ENCODE peak calls at places on chromosomes 1 and 21, in seven cellular contexts. One of them, this sample, is unnamed.

GRCh38 chr1:205494119-205494518 is 10.3 kb upstream of the CDK18 start:
- DNase-seq in nephron progenitor cell: no peak
- DNase-seq in MM.1S: no peak
- DNase-seq in choroid plexus epithelial cell: no peak
- DNase-seq in cardiac muscle cell: no peak
- DNase-seq in right lobe of liver: no peak
- DNase-seq in body of pancreas: no peak
- DNase-seq in this sample: no peak

GRCh38 chr1:54927475-54928240 is 40.7 kb upstream of the DHCR24 start:
- DNase-seq in nephron progenitor cell: no peak
- DNase-seq in MM.1S: no peak
- DNase-seq in choroid plexus epithelial cell: peak
- DNase-seq in cardiac muscle cell: peak
- DNase-seq in right lobe of liver: no peak
- DNase-seq in body of pancreas: peak
- DNase-seq in this sample: no peak

GRCh38 chr21:45504516-45505415 is 37.5 kb downstream of the SLC19A1 start:
- DNase-seq in nephron progenitor cell: peak
- DNase-seq in MM.1S: no peak
- DNase-seq in choroid plexus epithelial cell: no peak
- DNase-seq in cardiac muscle cell: no peak
- DNase-seq in right lobe of liver: peak
- DNase-seq in body of pancreas: peak
- DNase-seq in this sample: no peak

GRCh38 chr1:6867688-6868370 is 82.6 kb downstream of the CAMTA1 start:
- DNase-seq in nephron progenitor cell: no peak
- DNase-seq in MM.1S: no peak
- DNase-seq in choroid plexus epithelial cell: no peak
- DNase-seq in cardiac muscle cell: no peak
- DNase-seq in right lobe of liver: no peak
- DNase-seq in body of pancreas: no peak
- DNase-seq in this sample: no peak

GRCh38 chr1:37096523-37096922 is 62.2 kb upstream of the GRIK3 start:
- DNase-seq in nephron progenitor cell: no peak
- DNase-seq in MM.1S: no peak
- DNase-seq in choroid plexus epithelial cell: no peak
- DNase-seq in cardiac muscle cell: no peak
- DNase-seq in right lobe of liver: no peak
- DNase-seq in body of pancreas: no peak
- DNase-seq in this sample: no peak

GRCh38 chr1:64539808-64540207 is 69.9 kb downstream of the CACHD1 start:
- DNase-seq in nephron progenitor cell: no peak
- DNase-seq in MM.1S: no peak
- DNase-seq in choroid plexus epithelial cell: peak
- DNase-seq in cardiac muscle cell: peak
- DNase-seq in right lobe of liver: peak
- DNase-seq in body of pancreas: peak
- DNase-seq in this sample: no peak

GRCh38 chr21:43193088-43193650 is 24.4 kb downstream of the CRYAA start:
- DNase-seq in nephron progenitor cell: no peak
- DNase-seq in MM.1S: no peak
- DNase-seq in choroid plexus epithelial cell: no peak
- DNase-seq in cardiac muscle cell: no peak
- DNase-seq in right lobe of liver: no peak
- DNase-seq in body of pancreas: no peak
- DNase-seq in this sample: no peak

GRCh38 chr21:44696572-44696971 is 400 bp upstream of the KRTAP10-12 start:
- DNase-seq in nephron progenitor cell: no peak
- DNase-seq in MM.1S: no peak
- DNase-seq in choroid plexus epithelial cell: no peak
- DNase-seq in cardiac muscle cell: no peak
- DNase-seq in right lobe of liver: peak
- DNase-seq in body of pancreas: no peak
- DNase-seq in this sample: no peak

GRCh38 chr1:2966435-2966834 is 54.8 kb upstream of the ACTRT2 start:
- DNase-seq in nephron progenitor cell: no peak
- DNase-seq in MM.1S: no peak
- DNase-seq in choroid plexus epithelial cell: no peak
- DNase-seq in cardiac muscle cell: no peak
- DNase-seq in right lobe of liver: peak
- DNase-seq in body of pancreas: peak
- DNase-seq in this sample: no peak

GRCh38 chr1:155200920-155201319 is 6.8 kb downstream of the THBS3 start:
- DNase-seq in nephron progenitor cell: no peak
- DNase-seq in MM.1S: no peak
- DNase-seq in choroid plexus epithelial cell: no peak
- DNase-seq in cardiac muscle cell: no peak
- DNase-seq in right lobe of liver: no peak
- DNase-seq in body of pancreas: no peak
- DNase-seq in this sample: no peak

GRCh38 chr1:159921251-159921650 is 4.1 kb downstream of the TAGLN2 start:
- DNase-seq in nephron progenitor cell: no peak
- DNase-seq in MM.1S: peak
- DNase-seq in choroid plexus epithelial cell: no peak
- DNase-seq in cardiac muscle cell: no peak
- DNase-seq in right lobe of liver: no peak
- DNase-seq in body of pancreas: no peak
- DNase-seq in this sample: no peak

GRCh38 chr1:109788695-109789521 is 25.2 kb upstream of the EPS8L3 start:
- DNase-seq in nephron progenitor cell: no peak
- DNase-seq in MM.1S: no peak
- DNase-seq in choroid plexus epithelial cell: peak
- DNase-seq in cardiac muscle cell: no peak
- DNase-seq in right lobe of liver: peak
- DNase-seq in body of pancreas: no peak
- DNase-seq in this sample: no peak
- TF ChIP-seq CTCF in nephron progenitor cell: peak
- TF ChIP-seq CTCF in MM.1S: peak
- TF ChIP-seq CTCF in choroid plexus epithelial cell: peak
- TF ChIP-seq CTCF in cardiac muscle cell: peak
- TF ChIP-seq CTCF in right lobe of liver: no peak
- TF ChIP-seq CTCF in body of pancreas: no peak
- TF ChIP-seq CTCF in this sample: peak

DNA sequence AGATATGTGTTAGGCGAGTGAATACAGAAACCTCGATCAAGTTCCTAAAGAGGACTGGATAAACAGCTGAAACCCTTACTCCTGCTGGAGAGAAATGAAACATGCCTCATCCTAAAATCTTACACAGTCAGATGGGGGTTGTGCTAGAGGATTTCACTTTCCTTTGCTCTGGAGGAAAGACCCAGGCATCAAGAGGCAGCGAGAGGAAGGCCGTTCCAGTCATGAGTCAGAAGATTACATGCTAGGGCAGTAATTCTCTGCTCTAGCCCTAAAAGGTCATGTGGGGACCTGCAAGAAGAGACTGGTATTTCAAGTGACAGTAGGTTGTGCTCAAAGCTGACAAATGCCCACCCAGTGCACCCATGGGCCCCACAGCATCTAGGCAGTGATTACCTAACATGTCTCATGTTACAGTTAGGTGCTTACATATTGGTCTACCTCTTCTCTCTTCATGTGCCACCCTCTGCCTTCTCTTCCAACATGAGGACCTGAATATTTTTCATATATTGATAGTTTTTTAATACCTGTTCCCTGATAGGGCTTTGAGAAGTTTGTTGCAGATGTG is 99.6 kb upstream of the BEND5 start:
- DNase-seq in nephron progenitor cell: no peak
- DNase-seq in MM.1S: no peak
- DNase-seq in choroid plexus epithelial cell: peak
- DNase-seq in cardiac muscle cell: peak
- DNase-seq in right lobe of liver: no peak
- DNase-seq in body of pancreas: no peak
- DNase-seq in this sample: no peak
- TF ChIP-seq CTCF in nephron progenitor cell: no peak
- TF ChIP-seq CTCF in MM.1S: no peak
- TF ChIP-seq CTCF in choroid plexus epithelial cell: no peak
- TF ChIP-seq CTCF in cardiac muscle cell: peak
- TF ChIP-seq CTCF in right lobe of liver: no peak
- TF ChIP-seq CTCF in body of pancreas: no peak
- TF ChIP-seq CTCF in this sample: no peak

GRCh38 chr1:43034778-43035177 is 76.1 kb upstream of the SLC2A1 start:
- DNase-seq in nephron progenitor cell: no peak
- DNase-seq in MM.1S: no peak
- DNase-seq in choroid plexus epithelial cell: no peak
- DNase-seq in cardiac muscle cell: no peak
- DNase-seq in right lobe of liver: no peak
- DNase-seq in body of pancreas: no peak
- DNase-seq in this sample: no peak

GRCh38 chr1:43031316-43032203 is 72.9 kb upstream of the SLC2A1 start:
- DNase-seq in nephron progenitor cell: no peak
- DNase-seq in MM.1S: no peak
- DNase-seq in choroid plexus epithelial cell: no peak
- DNase-seq in cardiac muscle cell: no peak
- DNase-seq in right lobe of liver: no peak
- DNase-seq in body of pancreas: no peak
- DNase-seq in this sample: no peak

GRCh38 chr1:43035821-43036456 is 77.3 kb upstream of the SLC2A1 start:
- DNase-seq in nephron progenitor cell: no peak
- DNase-seq in MM.1S: no peak
- DNase-seq in choroid plexus epithelial cell: no peak
- DNase-seq in cardiac muscle cell: no peak
- DNase-seq in right lobe of liver: no peak
- DNase-seq in body of pancreas: no peak
- DNase-seq in this sample: no peak

GRCh38 chr1:43036457-43036827 is 77.8 kb upstream of the SLC2A1 start:
- DNase-seq in nephron progenitor cell: no peak
- DNase-seq in MM.1S: no peak
- DNase-seq in choroid plexus epithelial cell: no peak
- DNase-seq in cardiac muscle cell: no peak
- DNase-seq in right lobe of liver: no peak
- DNase-seq in body of pancreas: no peak
- DNase-seq in this sample: no peak

DNA sequence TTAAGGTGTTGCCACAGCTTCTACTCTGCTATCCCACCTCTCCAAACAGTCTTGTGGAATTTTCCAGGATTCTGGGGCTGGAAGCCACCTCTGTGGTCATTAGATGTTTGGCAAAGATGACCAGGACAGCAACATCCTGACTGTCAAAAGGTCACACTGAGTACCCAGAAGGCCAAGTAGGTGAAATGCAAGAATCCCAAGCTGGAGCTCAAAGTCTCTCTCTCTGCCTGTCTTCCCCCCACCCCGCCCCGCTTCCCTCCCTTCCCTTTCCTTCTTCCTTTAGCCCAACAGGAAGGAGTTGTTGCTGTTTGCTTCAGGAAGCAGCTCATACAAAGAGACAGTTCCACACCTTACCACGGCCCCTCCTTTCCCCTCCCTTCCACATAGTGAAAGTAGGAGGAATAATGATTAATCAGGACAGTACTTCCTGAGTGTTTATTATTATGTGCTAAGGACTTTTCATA is 75.6 kb upstream of the SLC2A1 start:
- DNase-seq in nephron progenitor cell: no peak
- DNase-seq in MM.1S: no peak
- DNase-seq in choroid plexus epithelial cell: no peak
- DNase-seq in cardiac muscle cell: no peak
- DNase-seq in right lobe of liver: no peak
- DNase-seq in body of pancreas: no peak
- DNase-seq in this sample: no peak
- TF ChIP-seq CTCF in nephron progenitor cell: no peak
- TF ChIP-seq CTCF in MM.1S: no peak
- TF ChIP-seq CTCF in choroid plexus epithelial cell: no peak
- TF ChIP-seq CTCF in cardiac muscle cell: no peak
- TF ChIP-seq CTCF in right lobe of liver: no peak
- TF ChIP-seq CTCF in body of pancreas: no peak
- TF ChIP-seq CTCF in this sample: no peak

GRCh38 chr1:145730900-145731299 is 11.6 kb downstream of the CD160 start:
- DNase-seq in nephron progenitor cell: no peak
- DNase-seq in MM.1S: no peak
- DNase-seq in choroid plexus epithelial cell: no peak
- DNase-seq in cardiac muscle cell: no peak
- DNase-seq in right lobe of liver: no peak
- DNase-seq in body of pancreas: no peak
- DNase-seq in this sample: no peak
- TF ChIP-seq CTCF in nephron progenitor cell: no peak
- TF ChIP-seq CTCF in MM.1S: peak
- TF ChIP-seq CTCF in choroid plexus epithelial cell: no peak
- TF ChIP-seq CTCF in cardiac muscle cell: no peak
- TF ChIP-seq CTCF in right lobe of liver: no peak
- TF ChIP-seq CTCF in body of pancreas: no peak
- TF ChIP-seq CTCF in this sample: no peak

GRCh38 chr1:10753279-10753678 is 43.2 kb downstream of the CASZ1 start:
- DNase-seq in nephron progenitor cell: no peak
- DNase-seq in MM.1S: no peak
- DNase-seq in choroid plexus epithelial cell: no peak
- DNase-seq in cardiac muscle cell: no peak
- DNase-seq in right lobe of liver: no peak
- DNase-seq in body of pancreas: no peak
- DNase-seq in this sample: no peak
- TF ChIP-seq CTCF in nephron progenitor cell: peak
- TF ChIP-seq CTCF in MM.1S: no peak
- TF ChIP-seq CTCF in choroid plexus epithelial cell: no peak
- TF ChIP-seq CTCF in cardiac muscle cell: no peak
- TF ChIP-seq CTCF in right lobe of liver: no peak
- TF ChIP-seq CTCF in body of pancreas: no peak
- TF ChIP-seq CTCF in this sample: no peak

GRCh38 chr21:35219291-35219690 is 170.2 kb upstream of the RUNX1 start:
- DNase-seq in nephron progenitor cell: no peak
- DNase-seq in MM.1S: no peak
- DNase-seq in choroid plexus epithelial cell: no peak
- DNase-seq in cardiac muscle cell: no peak
- DNase-seq in right lobe of liver: no peak
- DNase-seq in body of pancreas: no peak
- DNase-seq in this sample: no peak

GRCh38 chr21:35217504-35218060 is 168.5 kb upstream of the RUNX1 start:
- DNase-seq in nephron progenitor cell: no peak
- DNase-seq in MM.1S: peak
- DNase-seq in choroid plexus epithelial cell: peak
- DNase-seq in cardiac muscle cell: peak
- DNase-seq in right lobe of liver: no peak
- DNase-seq in body of pancreas: no peak
- DNase-seq in this sample: no peak

GRCh38 chr21:35216966-35217365 is 167.9 kb upstream of the RUNX1 start:
- DNase-seq in nephron progenitor cell: no peak
- DNase-seq in MM.1S: no peak
- DNase-seq in choroid plexus epithelial cell: no peak
- DNase-seq in cardiac muscle cell: no peak
- DNase-seq in right lobe of liver: no peak
- DNase-seq in body of pancreas: no peak
- DNase-seq in this sample: no peak

GRCh38 chr21:35212393-35213127 is 163.5 kb upstream of the RUNX1 start:
- DNase-seq in nephron progenitor cell: no peak
- DNase-seq in MM.1S: no peak
- DNase-seq in choroid plexus epithelial cell: no peak
- DNase-seq in cardiac muscle cell: no peak
- DNase-seq in right lobe of liver: no peak
- DNase-seq in body of pancreas: no peak
- DNase-seq in this sample: no peak

DNA sequence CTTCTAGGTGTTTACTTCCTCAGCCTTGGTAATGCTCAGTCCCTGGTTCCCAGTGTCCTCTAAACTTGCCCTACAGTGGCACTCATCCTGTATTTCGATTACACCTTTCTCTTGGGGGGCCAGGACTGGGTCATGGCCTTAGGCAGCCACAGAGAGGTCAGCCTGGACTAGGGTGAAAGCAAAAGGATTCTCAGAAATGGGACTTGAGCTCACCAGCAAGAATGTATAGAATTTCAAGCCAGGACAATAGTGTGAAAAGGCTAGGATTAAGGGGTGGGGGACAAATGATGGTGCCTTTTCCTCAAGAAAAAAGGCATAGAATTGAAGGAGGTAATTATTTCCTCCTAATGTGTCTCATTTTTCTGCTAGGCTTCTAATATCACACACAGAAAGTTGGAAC is 166.8 kb upstream of the RUNX1 start:
- DNase-seq in nephron progenitor cell: no peak
- DNase-seq in MM.1S: no peak
- DNase-seq in choroid plexus epithelial cell: no peak
- DNase-seq in cardiac muscle cell: no peak
- DNase-seq in right lobe of liver: no peak
- DNase-seq in body of pancreas: no peak
- DNase-seq in this sample: no peak
- TF ChIP-seq CTCF in nephron progenitor cell: no peak
- TF ChIP-seq CTCF in MM.1S: no peak
- TF ChIP-seq CTCF in choroid plexus epithelial cell: no peak
- TF ChIP-seq CTCF in cardiac muscle cell: no peak
- TF ChIP-seq CTCF in right lobe of liver: no peak
- TF ChIP-seq CTCF in body of pancreas: no peak
- TF ChIP-seq CTCF in this sample: no peak